ENCODE peak calls at places on chromosome 13, in ten cellular contexts. M is brain microvascular endothelial cell, N is MM.1S, V is right cardiac atrium, E is GM23338, T is colonic mucosa, U is testis, Q is body of pancreas, X is mammary epithelial cell, P is left ventricle myocardium inferior. D is an unnamed sample.

GRCh38 chr13:101785858-101786257 is 333.4 kb downstream of the ITGBL1 start:
- DNase-seq in M (peak), N (peak), V (peak), E (peak), T (no peak), U (peak), Q (peak), X (peak), P (peak), D (no peak)

GRCh38 chr13:50593228-50593627 is 250.3 kb downstream of the DLEU7 start:
- DNase-seq in M (no peak), N (no peak), V (no peak), E (no peak), T (no peak), U (no peak), Q (no peak), X (no peak), P (no peak), D (no peak)

GRCh38 chr13:32225494-32225931 is 89.7 kb downstream of the ZAR1L start:
- DNase-seq in M (peak), N (no peak), V (no peak), E (peak), T (no peak), U (no peak), Q (no peak), X (no peak), P (no peak), D (no peak)

GRCh38 chr13:76129305-76130040 is 493.3 kb downstream of the LMO7 start:
- DNase-seq in M (no peak), N (no peak), V (no peak), E (no peak), T (no peak), U (no peak), Q (no peak), X (no peak), P (no peak), D (no peak)

GRCh38 chr13:50626031-50626643 is 217.4 kb downstream of the DLEU7 start:
- DNase-seq in M (peak), N (no peak), V (no peak), E (no peak), T (no peak), U (no peak), Q (no peak), X (peak), P (no peak), D (no peak)

GRCh38 chr13:101631403-101631802 is 178.9 kb downstream of the ITGBL1 start:
- DNase-seq in M (no peak), N (no peak), V (no peak), E (no peak), T (no peak), U (no peak), Q (no peak), X (no peak), P (no peak), D (no peak)

GRCh38 chr13:42412812-42413795 is 141.2 kb downstream of the AKAP11 start:
- DNase-seq in M (no peak), N (no peak), V (peak), E (no peak), T (no peak), U (peak), Q (no peak), X (no peak), P (no peak), D (no peak)

GRCh38 chr13:106281426-106281825 is 254.0 kb downstream of the EFNB2 start:
- DNase-seq in M (no peak), N (no peak), V (no peak), E (no peak), T (no peak), U (no peak), Q (no peak), X (no peak), P (no peak), D (no peak)

GRCh38 chr13:94703721-94704314 is 8.5 kb downstream of the SOX21 start:
- DNase-seq in M (no peak), N (no peak), V (no peak), E (peak), T (no peak), U (no peak), Q (no peak), X (no peak), P (no peak), D (no peak)

GRCh38 chr13:113367771-113368170 is 3.8 kb upstream of the GRTP1 start:
- DNase-seq in M (no peak), N (no peak), V (no peak), E (no peak), T (no peak), U (no peak), Q (no peak), X (no peak), P (no peak), D (peak)

GRCh38 chr13:72204291-72204690 is 337.3 kb upstream of the DACH1 start:
- DNase-seq in M (peak), N (no peak), V (no peak), E (no peak), T (no peak), U (no peak), Q (no peak), X (peak), P (no peak), D (no peak)

GRCh38 chr13:97322740-97323342 is 100.7 kb downstream of the MBNL2 start:
- DNase-seq in M (peak), N (no peak), V (no peak), E (no peak), T (no peak), U (no peak), Q (no peak), X (no peak), P (no peak), D (no peak)

GRCh38 chr13:27395007-27395510 is 29.4 kb upstream of the GTF3A start:
- DNase-seq in M (no peak), N (no peak), V (no peak), E (no peak), T (no peak), U (no peak), Q (peak), X (no peak), P (no peak), D (no peak)

GRCh38 chr13:20703785-20704458 is 423 bp downstream of the IL17D start:
- DNase-seq in M (peak), N (peak), V (peak), E (peak), T (peak), U (peak), Q (peak), X (peak), P (peak), D (peak)
- H3K4me3 ChIP-seq in M (peak), N (no peak), V (peak), E (peak), T (peak), U (peak), Q (no peak), X (peak), P (peak), D (no peak)

GRCh38 chr13:109144693-109145437 is 515.5 kb downstream of the MYO16 start:
- DNase-seq in M (no peak), N (no peak), V (no peak), E (no peak), T (no peak), U (no peak), Q (no peak), X (peak), P (no peak), D (no peak)

GRCh38 chr13:109145631-109146030 is 516.2 kb downstream of the MYO16 start:
- DNase-seq in M (peak), N (peak), V (peak), E (peak), T (peak), U (peak), Q (peak), X (peak), P (no peak), D (no peak)

GRCh38 chr13:109146912-109147624 is 517.7 kb downstream of the MYO16 start:
- DNase-seq in M (peak), N (no peak), V (no peak), E (no peak), T (no peak), U (no peak), Q (no peak), X (peak), P (no peak), D (no peak)

GRCh38 chr13:109148243-109148642 is 518.8 kb downstream of the MYO16 start:
- DNase-seq in M (no peak), N (no peak), V (no peak), E (no peak), T (no peak), U (no peak), Q (no peak), X (peak), P (no peak), D (no peak)

GRCh38 chr13:109146393-109146792 is 517.0 kb downstream of the MYO16 start:
- DNase-seq in M (no peak), N (no peak), V (no peak), E (no peak), T (no peak), U (no peak), Q (no peak), X (no peak), P (no peak), D (no peak)
- H3K27ac ChIP-seq in M (no peak), N (no peak), V (no peak), E (no peak), T (no peak), U (no peak), Q (no peak), X (peak), P (no peak), D (no peak)

DNA sequence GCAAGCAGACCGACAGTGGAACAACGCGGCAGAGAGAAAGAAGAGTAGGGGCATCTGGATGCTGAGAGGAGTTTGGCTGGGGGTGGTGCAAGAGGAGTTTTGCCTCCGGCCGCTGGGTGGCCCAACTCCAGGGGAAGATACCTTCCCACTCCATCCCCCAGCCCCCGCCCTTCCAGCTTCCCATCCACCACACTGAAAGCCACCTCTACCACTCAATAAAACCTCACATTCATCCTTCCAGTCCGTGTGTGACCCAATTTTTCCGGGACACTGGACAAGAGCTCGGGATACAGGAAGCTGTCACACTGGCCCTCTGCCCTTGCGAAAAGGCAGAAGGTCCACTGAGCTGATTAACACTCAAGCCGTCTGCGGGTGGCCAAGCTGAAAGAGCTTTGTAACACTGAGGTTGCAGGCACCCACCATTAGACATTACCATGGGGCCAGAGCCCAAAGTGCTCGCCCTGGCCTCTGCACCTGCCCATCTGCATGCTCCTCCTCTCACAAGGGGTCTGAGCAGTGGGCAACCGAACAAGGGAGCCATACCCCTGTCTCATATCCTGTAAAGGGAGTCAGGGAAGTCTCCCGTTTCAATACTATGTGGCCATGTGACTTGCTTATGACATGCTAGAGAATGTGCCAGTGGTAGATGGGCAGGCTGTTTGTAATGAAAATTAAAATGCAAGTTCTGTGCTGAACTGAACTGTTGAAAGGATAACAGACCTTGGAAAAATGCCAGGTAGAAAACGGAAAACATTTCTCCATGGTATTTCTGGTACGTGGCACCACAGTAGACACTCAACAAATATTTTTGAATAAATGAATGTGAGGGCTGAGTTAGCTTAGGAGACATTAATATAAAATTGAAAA is 205.1 kb upstream of the STARD13 start:
- DNase-seq in M (no peak), N (no peak), V (peak), E (peak), T (no peak), U (no peak), Q (no peak), X (no peak), P (no peak), D (peak)
- H3K4me3 ChIP-seq in M (no peak), N (no peak), V (no peak), E (peak), T (no peak), U (no peak), Q (no peak), X (no peak), P (no peak), D (no peak)

DNA sequence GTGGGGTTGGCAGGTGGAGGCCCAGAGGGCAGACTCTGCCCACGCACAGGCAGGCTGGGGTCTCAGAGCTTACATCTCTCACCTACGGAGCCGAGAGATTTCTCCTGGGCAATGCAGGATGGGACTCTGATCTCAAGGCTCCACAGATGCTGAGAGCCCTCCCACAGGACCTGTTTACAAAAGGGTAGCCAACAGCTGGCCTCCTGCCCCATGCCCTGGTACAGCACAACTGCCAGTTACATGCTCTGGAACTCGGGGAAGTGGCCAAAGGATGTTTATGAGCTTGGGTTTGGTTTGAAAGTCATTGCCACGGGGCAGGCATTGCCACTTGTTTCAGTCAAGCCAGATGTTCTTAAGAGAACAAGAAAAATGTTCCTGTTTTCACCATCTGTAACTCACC is 3.5 kb downstream of the DHRS12 start:
- DNase-seq in M (no peak), N (no peak), V (no peak), E (no peak), T (no peak), U (no peak), Q (peak), X (no peak), P (no peak), D (no peak)
- H3K27ac ChIP-seq in M (no peak), N (no peak), V (no peak), E (no peak), T (no peak), U (no peak), Q (peak), X (no peak), P (peak), D (no peak)

GRCh38 chr13:77698211-77699058 is 948 bp downstream of the SLAIN1 start:
- DNase-seq in M (no peak), N (peak), V (peak), E (peak), T (peak), U (peak), Q (peak), X (no peak), P (peak), D (peak)

GRCh38 chr13:77696863-77697207 is 652 bp upstream of the SLAIN1 start:
- DNase-seq in M (no peak), N (no peak), V (no peak), E (no peak), T (no peak), U (no peak), Q (no peak), X (no peak), P (no peak), D (no peak)

GRCh38 chr13:77701305-77701704 is 3.8 kb downstream of the SLAIN1 start:
- DNase-seq in M (no peak), N (no peak), V (no peak), E (no peak), T (no peak), U (no peak), Q (no peak), X (no peak), P (no peak), D (no peak)

GRCh38 chr13:77697208-77698103 is at the start of gene SLAIN1:
- DNase-seq in M (peak), N (peak), V (peak), E (peak), T (peak), U (peak), Q (peak), X (no peak), P (peak), D (peak)

DNA sequence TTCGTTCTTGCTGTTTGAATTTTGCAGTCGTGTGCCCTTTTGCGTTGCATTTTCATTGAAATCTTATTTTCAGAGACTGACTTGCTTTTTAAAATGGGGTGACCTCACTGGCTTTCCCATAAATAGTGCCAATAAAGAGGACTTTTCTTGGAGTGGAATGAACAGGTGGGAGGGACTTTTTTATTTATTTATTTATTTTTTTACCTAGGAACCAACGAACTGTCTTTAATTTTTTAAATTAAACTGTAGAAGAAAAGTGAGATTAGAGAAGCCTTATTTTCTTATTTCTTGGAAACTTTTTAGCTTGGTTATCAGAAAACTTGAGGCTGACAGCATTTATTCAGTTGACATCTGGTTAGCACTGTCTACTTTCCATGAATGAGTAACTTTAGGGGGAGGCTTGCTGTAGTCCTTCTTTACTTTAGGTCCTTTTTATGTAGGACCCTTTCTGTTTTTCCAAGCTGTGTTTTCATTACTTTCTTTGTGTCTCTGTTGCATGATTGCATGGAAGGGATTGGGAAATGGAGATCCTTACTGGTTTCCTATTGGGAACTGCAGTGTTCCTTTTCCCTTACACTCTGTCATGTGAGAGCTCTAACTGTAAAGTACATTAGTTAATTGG is 1.7 kb downstream of the SLAIN1 start:
- DNase-seq in M (no peak), N (no peak), V (no peak), E (no peak), T (no peak), U (no peak), Q (no peak), X (no peak), P (no peak), D (no peak)
- H3K4me3 ChIP-seq in M (peak), N (peak), V (peak), E (peak), T (peak), U (peak), Q (peak), X (peak), P (peak), D (peak)

GRCh38 chr13:46577656-46578589 is 25.0 kb downstream of the LRCH1 start:
- DNase-seq in M (no peak), N (no peak), V (no peak), E (no peak), T (no peak), U (no peak), Q (no peak), X (no peak), P (no peak), D (no peak)
- H3K27ac ChIP-seq in M (no peak), N (no peak), V (no peak), E (no peak), T (no peak), U (no peak), Q (no peak), X (no peak), P (peak), D (no peak)